ENCODE peak calls at places on chromosomes 2 and 18, in five cellular contexts. J is activated T-cell treated with anti-CD3 and anti-CD28 coated beads, Interleukin-2, amount 50 U/mL, for 72 hours; U is effector CD4-positive, alpha-beta T cell; M is hypothalamus; E is lower leg skin. D is an unnamed sample.

GRCh38 chr2:130908832-130909231 is 72.1 kb downstream of the ARHGEF4 start:
- DNase-seq in J (no peak), U (no peak), M (no peak), E (no peak), D (no peak)

GRCh38 chr2:13682878-13683277 is 949.6 kb upstream of the LRATD1 start:
- DNase-seq in J (no peak), U (no peak), M (no peak), E (no peak), D (no peak)

GRCh38 chr18:57437782-57438668 is 2.9 kb downstream of the ONECUT2 start:
- DNase-seq in J (peak; percentile 90), U (no peak), M (peak; percentile 28), E (no peak), D (peak; percentile 84)

GRCh38 chr2:10036095-10036879 is 7.1 kb upstream of the KLF11 start:
- DNase-seq in J (peak; percentile 61), U (peak; percentile 28), M (peak; percentile 83), E (no peak), D (no peak)

GRCh38 chr18:76801567-76802505 is 20.5 kb upstream of the ZNF236 start:
- DNase-seq in J (peak; percentile 53), U (no peak), M (peak; percentile 17), E (no peak), D (peak; percentile 89)

GRCh38 chr18:46754661-46755292 is 2.1 kb downstream of the ST8SIA5 start:
- DNase-seq in J (no peak), U (no peak), M (no peak), E (no peak), D (peak; percentile 29)

GRCh38 chr2:215625207-215625606 is 189.3 kb upstream of the FN1 start:
- DNase-seq in J (no peak), U (no peak), M (no peak), E (no peak), D (no peak)

GRCh38 chr2:6027066-6027465 is 334.9 kb downstream of the SOX11 start:
- DNase-seq in J (no peak), U (no peak), M (no peak), E (no peak), D (no peak)

GRCh38 chr2:30276455-30276911 is 45.1 kb downstream of the LBH start:
- DNase-seq in J (peak; percentile 70), U (no peak), M (no peak), E (no peak), D (no peak)

GRCh38 chr2:216181351-216181750 is 72.2 kb downstream of the XRCC5 start:
- DNase-seq in J (no peak), U (no peak), M (no peak), E (no peak), D (no peak)

GRCh38 chr2:17813742-17814458 is 2.4 kb upstream of the MSGN1 start:
- DNase-seq in J (no peak), U (no peak), M (no peak), E (no peak), D (peak; percentile 74)

GRCh38 chr2:152716805-152717241 is 438 bp downstream of the PRPF40A start:
- DNase-seq in J (peak; percentile 24), U (peak; percentile 31), M (no peak), E (peak; percentile 23), D (peak; percentile 19)

GRCh38 chr18:75218524-75218923 is 7.9 kb downstream of the TSHZ1 start:
- DNase-seq in J (no peak), U (no peak), M (no peak), E (no peak), D (no peak)

GRCh38 chr18:63511285-63511684 is 30.9 kb upstream of the SERPINB12 start:
- DNase-seq in J (no peak), U (no peak), M (no peak), E (no peak), D (no peak)

GRCh38 chr18:57062841-57063240 is 84.0 kb upstream of the BOD1L2 start:
- DNase-seq in J (no peak), U (no peak), M (no peak), E (no peak), D (no peak)

GRCh38 chr18:11339121-11339520 is 189.8 kb upstream of the PIEZO2 start:
- DNase-seq in J (no peak), U (no peak), M (no peak), E (no peak), D (no peak)

GRCh38 chr2:105447476-105447875 is 48.6 kb upstream of the FHL2 start:
- DNase-seq in J (no peak), U (no peak), M (no peak), E (no peak), D (no peak)

GRCh38 chr2:128781888-128782385 is 463.3 kb upstream of the HS6ST1 start:
- DNase-seq in J (no peak), U (no peak), M (no peak), E (peak; percentile 9), D (no peak)

GRCh38 chr18:48898521-48898920 is 52.2 kb downstream of the SMAD7 start:
- DNase-seq in J (no peak), U (no peak), M (no peak), E (no peak), D (no peak)

GRCh38 chr18:79924814-79925655 is 26.4 kb downstream of the SLC66A2 start:
- DNase-seq in J (no peak), U (no peak), M (peak; percentile 49), E (peak; percentile 10), D (no peak)

GRCh38 chr2:2083113-2083757 is 247.8 kb downstream of the MYT1L start:
- DNase-seq in J (no peak), U (no peak), M (no peak), E (no peak), D (no peak)

D was measured in GM20000.